ENCODE peak calls at places on chromosomes 3 and 15, in eight cellular contexts. Z, N, R, U, M, B, L and Q are unnamed samples.

GRCh38 chr3:43079536-43080332 is 26.1 kb downstream of the POMGNT2 start:
- DNase-seq in N (no peak), U (no peak), B (no peak), R (no peak), L (no peak), M (no peak), Z (no peak), Q (no peak)

GRCh38 chr15:69983696-69984265 is 113.9 kb downstream of the TLE3 start:
- DNase-seq in B (no peak), U (no peak), L (no peak), R (no peak), M (no peak), N (no peak), Z (no peak), Q (peak)

GRCh38 chr3:61940241-61940640 is 378.9 kb downstream of the PTPRG start:
- DNase-seq in U (no peak), B (no peak), R (no peak), Z (no peak), N (no peak), M (no peak), L (no peak), Q (peak)

GRCh38 chr15:45088801-45089711 is 24.9 kb downstream of the DUOX2 start:
- DNase-seq in B (no peak), Z (no peak), M (no peak), L (no peak), R (no peak), U (peak), N (no peak), Q (no peak)

GRCh38 chr15:76057332-76058000 is 2.3 kb upstream of the TMEM266 start:
- DNase-seq in R (no peak), Z (peak), B (peak), M (no peak), U (peak), N (peak), L (peak), Q (peak)

GRCh38 chr3:106711650-106712049 is 665.6 kb upstream of the CCDC54 start:
- DNase-seq in Z (no peak), M (no peak), L (no peak), B (no peak), R (no peak), N (no peak), U (no peak), Q (peak)

GRCh38 chr3:157351981-157352380 is 84.7 kb upstream of the PTX3 start:
- DNase-seq in U (no peak), L (no peak), B (no peak), R (no peak), N (no peak), M (no peak), Z (peak), Q (no peak)

GRCh38 chr3:98445949-98446406 is 17.0 kb upstream of the OR5K1 start:
- DNase-seq in R (no peak), U (no peak), N (no peak), Z (peak), L (no peak), B (no peak), M (no peak), Q (no peak)

GRCh38 chr15:91302588-91303439 is 202.8 kb downstream of the SV2B start:
- DNase-seq in M (peak), R (no peak), B (peak), Z (peak), U (peak), L (peak), N (peak), Q (peak)

GRCh38 chr3:133595341-133595740 is 21.9 kb downstream of the CDV3 start:
- DNase-seq in L (no peak), U (no peak), M (no peak), Z (no peak), N (peak), B (no peak), R (no peak), Q (peak)

GRCh38 chr15:35557544-35557943 is 11.6 kb upstream of the DPH6 start:
- DNase-seq in Z (peak), B (no peak), M (peak), L (no peak), R (no peak), N (no peak), U (no peak), Q (peak)